ENCODE peak calls at places on chromosome 9, in nine cellular contexts. One of them, this sample, is unnamed.

GRCh38 chr9:33159058-33159759 is 7.9 kb downstream of the B4GALT1 start:
- DNase-seq in fibroblast of pulmonary artery: peak
- DNase-seq in NB4: peak
- DNase-seq in lung: peak
- DNase-seq in suprapubic skin: peak
- DNase-seq in AG10803: no peak
- DNase-seq in body of pancreas: peak
- DNase-seq in endodermal cell: no peak
- DNase-seq in fibroblast of the aortic adventitia: peak
- DNase-seq in this sample: peak

GRCh38 chr9:81825831-81826540 is 102.2 kb upstream of the SPATA31D4 start:
- DNase-seq in fibroblast of pulmonary artery: peak
- DNase-seq in NB4: no peak
- DNase-seq in lung: no peak
- DNase-seq in suprapubic skin: no peak
- DNase-seq in AG10803: no peak
- DNase-seq in body of pancreas: no peak
- DNase-seq in endodermal cell: no peak
- DNase-seq in fibroblast of the aortic adventitia: no peak
- DNase-seq in this sample: no peak

GRCh38 chr9:129550199-129550839 is 70.6 kb downstream of the C9orf50 start:
- DNase-seq in fibroblast of pulmonary artery: peak
- DNase-seq in NB4: no peak
- DNase-seq in lung: peak
- DNase-seq in suprapubic skin: no peak
- DNase-seq in AG10803: peak
- DNase-seq in body of pancreas: peak
- DNase-seq in endodermal cell: peak
- DNase-seq in fibroblast of the aortic adventitia: peak
- DNase-seq in this sample: no peak

GRCh38 chr9:125580701-125581286 is 126.2 kb downstream of the MAPKAP1 start:
- DNase-seq in fibroblast of pulmonary artery: no peak
- DNase-seq in NB4: no peak
- DNase-seq in lung: no peak
- DNase-seq in suprapubic skin: no peak
- DNase-seq in AG10803: no peak
- DNase-seq in body of pancreas: no peak
- DNase-seq in endodermal cell: no peak
- DNase-seq in fibroblast of the aortic adventitia: no peak
- DNase-seq in this sample: no peak

GRCh38 chr9:118455259-118455658 is 751.1 kb downstream of the TLR4 start:
- DNase-seq in fibroblast of pulmonary artery: no peak
- DNase-seq in NB4: no peak
- DNase-seq in lung: no peak
- DNase-seq in suprapubic skin: no peak
- DNase-seq in AG10803: no peak
- DNase-seq in body of pancreas: no peak
- DNase-seq in endodermal cell: no peak
- DNase-seq in fibroblast of the aortic adventitia: no peak
- DNase-seq in this sample: no peak

GRCh38 chr9:4065054-4065453 is 234.8 kb downstream of the GLIS3 start:
- DNase-seq in fibroblast of pulmonary artery: no peak
- DNase-seq in NB4: no peak
- DNase-seq in lung: no peak
- DNase-seq in suprapubic skin: no peak
- DNase-seq in AG10803: no peak
- DNase-seq in body of pancreas: no peak
- DNase-seq in endodermal cell: no peak
- DNase-seq in fibroblast of the aortic adventitia: no peak
- DNase-seq in this sample: no peak

GRCh38 chr9:131997076-131997475 is 82.6 kb downstream of the MED27 start:
- DNase-seq in fibroblast of pulmonary artery: no peak
- DNase-seq in NB4: no peak
- DNase-seq in lung: no peak
- DNase-seq in suprapubic skin: no peak
- DNase-seq in AG10803: no peak
- DNase-seq in body of pancreas: no peak
- DNase-seq in endodermal cell: no peak
- DNase-seq in fibroblast of the aortic adventitia: no peak
- DNase-seq in this sample: no peak

GRCh38 chr9:114270120-114270975 is 52.5 kb upstream of the ORM1 start:
- DNase-seq in fibroblast of pulmonary artery: no peak
- DNase-seq in NB4: no peak
- DNase-seq in lung: no peak
- DNase-seq in suprapubic skin: no peak
- DNase-seq in AG10803: no peak
- DNase-seq in body of pancreas: no peak
- DNase-seq in endodermal cell: no peak
- DNase-seq in fibroblast of the aortic adventitia: no peak
- DNase-seq in this sample: no peak

DNA sequence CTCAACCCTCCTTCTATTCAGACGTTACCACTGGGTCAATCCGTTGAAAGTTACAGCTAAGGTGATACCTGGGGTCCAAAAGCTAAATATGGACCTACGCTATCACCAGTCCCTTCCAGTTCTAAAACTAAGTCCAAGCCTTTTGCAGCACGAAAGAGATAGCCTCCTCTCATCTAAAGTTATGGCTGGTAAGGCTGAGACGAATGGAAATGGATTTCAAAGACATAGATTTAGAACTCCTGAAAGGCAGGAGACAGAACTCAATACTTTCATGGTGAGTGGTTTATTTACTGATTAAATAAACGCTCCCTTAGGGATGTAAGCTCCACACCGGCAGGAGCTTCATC is 751 bp upstream of the RIC1 start:
- DNase-seq in fibroblast of pulmonary artery: no peak
- DNase-seq in NB4: no peak
- DNase-seq in lung: no peak
- DNase-seq in suprapubic skin: no peak
- DNase-seq in AG10803: peak
- DNase-seq in body of pancreas: no peak
- DNase-seq in endodermal cell: no peak
- DNase-seq in fibroblast of the aortic adventitia: no peak
- DNase-seq in this sample: no peak
- TF ChIP-seq CTCF in fibroblast of pulmonary artery: no peak
- TF ChIP-seq CTCF in NB4: no peak
- TF ChIP-seq CTCF in lung: no peak
- TF ChIP-seq CTCF in suprapubic skin: no peak
- TF ChIP-seq CTCF in AG10803: no peak
- TF ChIP-seq CTCF in body of pancreas: no peak
- TF ChIP-seq CTCF in endodermal cell: no peak
- TF ChIP-seq CTCF in fibroblast of the aortic adventitia: no peak
- TF ChIP-seq CTCF in this sample: no peak

DNA sequence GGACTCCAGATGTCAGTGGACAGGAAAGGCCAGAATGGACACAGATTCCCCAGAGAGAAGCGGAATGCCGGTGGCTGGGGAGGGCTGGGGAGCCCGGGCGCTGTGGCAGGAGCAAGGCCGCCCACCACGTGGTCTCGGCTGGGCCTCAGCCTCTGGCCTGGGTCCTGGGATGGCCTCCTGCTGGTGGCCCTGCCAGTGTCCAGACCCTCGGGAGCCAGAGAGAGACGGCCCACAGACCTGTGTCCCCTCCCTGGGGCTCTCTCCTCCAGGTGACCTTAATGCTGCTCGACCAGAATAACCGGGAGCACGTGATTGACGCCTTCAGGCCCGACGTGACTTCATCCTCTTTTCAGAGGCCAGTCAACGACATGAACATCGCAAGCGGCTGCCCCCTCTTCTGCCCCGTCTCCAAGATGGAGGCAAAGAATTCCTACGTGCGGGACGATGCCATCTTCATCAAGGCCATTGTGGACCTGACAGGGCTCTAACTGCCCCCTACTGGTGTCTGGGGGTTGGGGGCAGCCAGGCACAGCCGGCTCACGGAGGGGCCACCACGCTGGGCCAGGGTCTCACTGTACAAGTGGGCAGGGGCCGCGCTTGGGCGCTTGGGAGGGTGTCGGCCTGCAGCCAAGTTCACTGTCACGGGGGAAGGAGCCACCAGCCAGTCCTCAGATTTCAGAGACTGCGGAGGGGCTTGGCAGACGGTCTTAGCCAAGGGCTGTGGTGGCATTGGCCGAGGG is 19.0 kb downstream of the FBXW5 start:
- DNase-seq in fibroblast of pulmonary artery: no peak
- DNase-seq in NB4: no peak
- DNase-seq in lung: no peak
- DNase-seq in suprapubic skin: no peak
- DNase-seq in AG10803: no peak
- DNase-seq in body of pancreas: no peak
- DNase-seq in endodermal cell: no peak
- DNase-seq in fibroblast of the aortic adventitia: no peak
- DNase-seq in this sample: no peak
- TF ChIP-seq CTCF in fibroblast of pulmonary artery: no peak
- TF ChIP-seq CTCF in NB4: no peak
- TF ChIP-seq CTCF in lung: no peak
- TF ChIP-seq CTCF in suprapubic skin: no peak
- TF ChIP-seq CTCF in AG10803: no peak
- TF ChIP-seq CTCF in body of pancreas: no peak
- TF ChIP-seq CTCF in endodermal cell: peak
- TF ChIP-seq CTCF in fibroblast of the aortic adventitia: no peak
- TF ChIP-seq CTCF in this sample: peak

GRCh38 chr9:9494334-9494733 is 1118.5 kb downstream of the PTPRD start:
- DNase-seq in fibroblast of pulmonary artery: no peak
- DNase-seq in NB4: no peak
- DNase-seq in lung: no peak
- DNase-seq in suprapubic skin: no peak
- DNase-seq in AG10803: no peak
- DNase-seq in body of pancreas: no peak
- DNase-seq in endodermal cell: no peak
- DNase-seq in fibroblast of the aortic adventitia: no peak
- DNase-seq in this sample: no peak

GRCh38 chr9:9498147-9498546 is 1114.7 kb downstream of the PTPRD start:
- DNase-seq in fibroblast of pulmonary artery: no peak
- DNase-seq in NB4: peak
- DNase-seq in lung: no peak
- DNase-seq in suprapubic skin: no peak
- DNase-seq in AG10803: no peak
- DNase-seq in body of pancreas: no peak
- DNase-seq in endodermal cell: no peak
- DNase-seq in fibroblast of the aortic adventitia: no peak
- DNase-seq in this sample: no peak

GRCh38 chr9:9498846-9499245 is 1114.0 kb downstream of the PTPRD start:
- DNase-seq in fibroblast of pulmonary artery: no peak
- DNase-seq in NB4: no peak
- DNase-seq in lung: no peak
- DNase-seq in suprapubic skin: no peak
- DNase-seq in AG10803: no peak
- DNase-seq in body of pancreas: no peak
- DNase-seq in endodermal cell: no peak
- DNase-seq in fibroblast of the aortic adventitia: no peak
- DNase-seq in this sample: no peak

GRCh38 chr9:9504869-9505268 is 1107.9 kb downstream of the PTPRD start:
- DNase-seq in fibroblast of pulmonary artery: no peak
- DNase-seq in NB4: no peak
- DNase-seq in lung: no peak
- DNase-seq in suprapubic skin: no peak
- DNase-seq in AG10803: no peak
- DNase-seq in body of pancreas: no peak
- DNase-seq in endodermal cell: no peak
- DNase-seq in fibroblast of the aortic adventitia: no peak
- DNase-seq in this sample: no peak

DNA sequence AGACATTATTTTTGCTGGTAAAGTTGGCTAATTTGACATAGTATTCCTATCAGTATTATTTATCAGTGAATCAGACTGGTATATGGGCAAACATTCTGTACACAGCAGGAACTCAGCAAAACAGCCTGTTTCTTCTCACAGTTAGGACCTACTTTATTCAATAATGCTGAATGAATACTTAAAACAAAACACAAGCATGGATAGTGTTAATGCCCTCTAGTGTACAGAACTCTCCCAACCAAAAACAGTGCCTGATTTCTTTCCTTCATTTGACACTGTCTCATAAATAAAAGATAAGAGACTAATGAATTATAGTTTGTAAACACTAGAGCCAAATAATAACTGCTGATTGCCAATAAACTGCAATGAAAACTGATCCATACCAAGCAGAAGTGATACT is 1113.3 kb downstream of the PTPRD start:
- DNase-seq in fibroblast of pulmonary artery: no peak
- DNase-seq in NB4: no peak
- DNase-seq in lung: no peak
- DNase-seq in suprapubic skin: no peak
- DNase-seq in AG10803: no peak
- DNase-seq in body of pancreas: no peak
- DNase-seq in endodermal cell: no peak
- DNase-seq in fibroblast of the aortic adventitia: no peak
- DNase-seq in this sample: no peak
- TF ChIP-seq CTCF in fibroblast of pulmonary artery: no peak
- TF ChIP-seq CTCF in NB4: no peak
- TF ChIP-seq CTCF in lung: no peak
- TF ChIP-seq CTCF in suprapubic skin: no peak
- TF ChIP-seq CTCF in AG10803: no peak
- TF ChIP-seq CTCF in body of pancreas: no peak
- TF ChIP-seq CTCF in endodermal cell: peak
- TF ChIP-seq CTCF in fibroblast of the aortic adventitia: no peak
- TF ChIP-seq CTCF in this sample: no peak

GRCh38 chr9:7341571-7341970 is 458.0 kb downstream of the DMAC1 start:
- DNase-seq in fibroblast of pulmonary artery: no peak
- DNase-seq in NB4: no peak
- DNase-seq in lung: no peak
- DNase-seq in suprapubic skin: no peak
- DNase-seq in AG10803: no peak
- DNase-seq in body of pancreas: no peak
- DNase-seq in endodermal cell: no peak
- DNase-seq in fibroblast of the aortic adventitia: no peak
- DNase-seq in this sample: no peak

GRCh38 chr9:7342721-7343120 is 456.9 kb downstream of the DMAC1 start:
- DNase-seq in fibroblast of pulmonary artery: peak
- DNase-seq in NB4: no peak
- DNase-seq in lung: no peak
- DNase-seq in suprapubic skin: no peak
- DNase-seq in AG10803: no peak
- DNase-seq in body of pancreas: no peak
- DNase-seq in endodermal cell: no peak
- DNase-seq in fibroblast of the aortic adventitia: no peak
- DNase-seq in this sample: no peak

GRCh38 chr9:7340451-7340850 is 459.1 kb downstream of the DMAC1 start:
- DNase-seq in fibroblast of pulmonary artery: no peak
- DNase-seq in NB4: no peak
- DNase-seq in lung: no peak
- DNase-seq in suprapubic skin: no peak
- DNase-seq in AG10803: no peak
- DNase-seq in body of pancreas: no peak
- DNase-seq in endodermal cell: no peak
- DNase-seq in fibroblast of the aortic adventitia: no peak
- DNase-seq in this sample: no peak

GRCh38 chr9:7338586-7339281 is 460.8 kb downstream of the DMAC1 start:
- DNase-seq in fibroblast of pulmonary artery: no peak
- DNase-seq in NB4: no peak
- DNase-seq in lung: no peak
- DNase-seq in suprapubic skin: no peak
- DNase-seq in AG10803: no peak
- DNase-seq in body of pancreas: no peak
- DNase-seq in endodermal cell: no peak
- DNase-seq in fibroblast of the aortic adventitia: no peak
- DNase-seq in this sample: no peak

DNA sequence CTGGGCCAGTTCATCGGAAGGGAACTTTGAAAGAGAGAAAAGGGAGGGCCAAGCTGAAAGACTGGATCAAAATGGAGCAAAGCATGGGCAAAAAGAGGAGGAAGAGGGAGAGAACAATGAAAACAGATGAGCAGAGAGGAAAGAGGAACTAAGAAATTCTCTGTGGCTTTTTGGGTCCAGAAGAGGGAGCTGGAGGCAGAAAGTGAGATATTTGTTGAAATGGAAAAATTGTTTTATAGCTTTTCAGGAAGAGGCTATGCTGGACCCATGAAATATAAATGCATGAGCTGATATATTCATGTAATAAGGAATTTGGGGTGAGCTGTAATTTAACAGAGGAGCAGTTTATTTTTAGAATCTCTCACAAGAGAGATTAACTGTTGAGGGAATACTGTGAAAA is 457.3 kb downstream of the DMAC1 start:
- DNase-seq in fibroblast of pulmonary artery: peak
- DNase-seq in NB4: peak
- DNase-seq in lung: no peak
- DNase-seq in suprapubic skin: no peak
- DNase-seq in AG10803: no peak
- DNase-seq in body of pancreas: no peak
- DNase-seq in endodermal cell: no peak
- DNase-seq in fibroblast of the aortic adventitia: no peak
- DNase-seq in this sample: no peak
- TF ChIP-seq CTCF in fibroblast of pulmonary artery: peak
- TF ChIP-seq CTCF in NB4: peak
- TF ChIP-seq CTCF in lung: no peak
- TF ChIP-seq CTCF in suprapubic skin: no peak
- TF ChIP-seq CTCF in AG10803: peak
- TF ChIP-seq CTCF in body of pancreas: no peak
- TF ChIP-seq CTCF in endodermal cell: peak
- TF ChIP-seq CTCF in fibroblast of the aortic adventitia: no peak
- TF ChIP-seq CTCF in this sample: no peak